ENCODE peak calls at places on chromosomes 13 and 19, in seven cellular contexts. H is Right ventricle myocardium superior; Q is brain pericyte; J is NCI-H748 treated with DMSO at 0.1 percent for 48 hours; A is breast epithelium; I is activated T-cell treated with anti-CD3 and anti-CD28 coated beads, Interleukin-2, amount 50 U/mL, for 72 hours; W is NCI-H1105 treated with DMSO at 0.1 percent for 48 hours. Z is an unnamed sample.
A peak's percentile ranks its signal among the peaks of the same experiment; 100 is the strongest.

GRCh38 chr13:72745260-72745659 is 17.5 kb downstream of the BORA start:
- DNase-seq in I (peak; percentile 9), H (no peak), W (no peak), A (no peak), Q (no peak), J (no peak), Z (no peak)

GRCh38 chr19:29724102-29724641 is 9.1 kb upstream of the C19orf12 start:
- DNase-seq in I (peak; percentile 37), A (no peak), Q (no peak), H (no peak), J (no peak), W (no peak), Z (no peak)

GRCh38 chr13:72634859-72635258 is 92.6 kb downstream of the MZT1 start:
- DNase-seq in H (no peak), J (no peak), W (no peak), A (no peak), Q (no peak), I (no peak), Z (no peak)

GRCh38 chr19:4371209-4371897 is 28.0 kb downstream of the MPND start:
- DNase-seq in W (no peak), A (no peak), H (no peak), J (no peak), I (no peak), Q (no peak), Z (no peak)

GRCh38 chr13:76758257-76758656 is 127.9 kb downstream of the KCTD12 start:
- DNase-seq in W (no peak), I (no peak), Q (no peak), H (no peak), J (no peak), A (no peak), Z (no peak)

GRCh38 chr13:109331898-109332297 is 454.5 kb downstream of the IRS2 start:
- DNase-seq in Q (peak; percentile 31), H (no peak), A (no peak), J (peak; percentile 96), W (peak; percentile 98), I (no peak), Z (no peak)

GRCh38 chr19:5714819-5715218 is 5.1 kb downstream of the LONP1 start:
- DNase-seq in W (no peak), I (no peak), H (no peak), A (no peak), J (no peak), Q (no peak), Z (peak; percentile 2)

GRCh38 chr13:83618966-83619365 is 263.3 kb downstream of the SLITRK1 start:
- DNase-seq in A (no peak), J (no peak), W (peak; percentile 85), I (no peak), Q (no peak), H (no peak), Z (no peak)

GRCh38 chr13:65149687-65150086 is 2080.4 kb downstream of the PCDH9 start:
- DNase-seq in Q (no peak), W (no peak), I (no peak), H (no peak), J (no peak), A (no peak), Z (no peak)

GRCh38 chr13:106381083-106381482 is 154.4 kb downstream of the EFNB2 start:
- DNase-seq in W (no peak), Q (no peak), J (no peak), I (no peak), A (no peak), H (no peak), Z (no peak)

GRCh38 chr19:979318-979741 is 4.8 kb upstream of the WDR18 start:
- DNase-seq in W (no peak), A (no peak), I (no peak), Q (no peak), H (no peak), J (no peak), Z (no peak)

GRCh38 chr19:6324757-6325156 is 8.7 kb downstream of the ACER1 start:
- DNase-seq in H (no peak), A (no peak), W (no peak), I (no peak), J (no peak), Q (no peak), Z (no peak)

GRCh38 chr19:56217039-56217949 is 15.2 kb downstream of the ZSCAN5C start:
- DNase-seq in A (no peak), W (no peak), J (no peak), H (peak; percentile 44), Q (no peak), I (no peak), Z (no peak)

GRCh38 chr19:42255766-42256750 is 1.1 kb upstream of the ERF start:
- DNase-seq in I (no peak), Q (no peak), A (peak; percentile 58), W (peak; percentile 34), J (peak; percentile 72), H (peak; percentile 77), Z (peak; percentile 82)

GRCh38 chr19:18939922-18940775 is 868 bp downstream of the HOMER3 start:
- DNase-seq in I (peak; percentile 32), W (no peak), A (no peak), Q (no peak), H (peak; percentile 57), J (no peak), Z (no peak)

Z was measured in Right ventricle myocardium inferior.